ENCODE peak calls at places on chromosome 13, in seven cellular contexts. Z, G, Q, H, E, L and F are unnamed samples.

GRCh38 chr13:72763411-72763810 is 18.3 kb downstream of the DIS3 start:
- DNase-seq in G (no peak), Q (no peak), Z (no peak), H (no peak), L (no peak), E (no peak), F (no peak)

GRCh38 chr13:96809366-96810096 is 184.7 kb downstream of the OXGR1 start:
- DNase-seq in Q (no peak), H (no peak), G (no peak), L (no peak), E (no peak), Z (peak), F (no peak)

GRCh38 chr13:97003071-97003470 is 8.8 kb upstream of the OXGR1 start:
- DNase-seq in Q (no peak), Z (no peak), H (no peak), L (no peak), G (no peak), E (no peak), F (no peak)

GRCh38 chr13:30038884-30039283 is 188.5 kb upstream of the UBL3 start:
- DNase-seq in L (no peak), H (peak), Z (no peak), Q (peak), E (no peak), G (no peak), F (no peak)

GRCh38 chr13:65985632-65986031 is 1244.5 kb downstream of the PCDH9 start:
- DNase-seq in E (no peak), G (no peak), H (peak), Q (no peak), Z (no peak), L (no peak), F (no peak)

GRCh38 chr13:26485786-26486185 is 71.7 kb upstream of the WASF3 start:
- DNase-seq in Q (no peak), Z (no peak), H (peak), G (no peak), E (peak), L (no peak), F (no peak)

GRCh38 chr13:47859129-47859528 is 141.9 kb downstream of the SUCLA2 start:
- DNase-seq in G (no peak), Z (no peak), L (no peak), Q (no peak), H (no peak), E (no peak), F (no peak)

GRCh38 chr13:62706035-62706434 is 1290.4 kb upstream of the PCDH20 start:
- DNase-seq in L (no peak), G (no peak), E (no peak), Q (peak), Z (no peak), H (no peak), F (no peak)

GRCh38 chr13:40059540-40060232 is 404.2 kb downstream of the COG6 start:
- DNase-seq in H (no peak), G (no peak), Z (no peak), L (no peak), E (no peak), Q (no peak), F (no peak)

GRCh38 chr13:67299731-67300130 is 69.6 kb upstream of the PCDH9 start:
- DNase-seq in L (no peak), E (no peak), G (no peak), H (no peak), Z (no peak), Q (peak), F (no peak)

GRCh38 chr13:37369618-37370017 is 228.9 kb downstream of the POSTN start:
- DNase-seq in H (no peak), L (no peak), G (no peak), Q (peak), E (no peak), Z (no peak), F (no peak)

GRCh38 chr13:94660695-94661324 is 51.5 kb downstream of the SOX21 start:
- DNase-seq in G (peak), Z (no peak), L (no peak), Q (peak), E (no peak), H (no peak), F (no peak)

GRCh38 chr13:100361504-100361903 is 227.1 kb downstream of the GGACT start:
- DNase-seq in L (no peak), E (no peak), Q (peak), H (no peak), G (no peak), Z (no peak), F (no peak)

GRCh38 chr13:30410705-30411125 is 11.6 kb upstream of the UBE2L5 start:
- DNase-seq in E (no peak), L (no peak), Q (peak), H (no peak), G (no peak), Z (no peak), F (no peak)

GRCh38 chr13:75341025-75341424 is 140.9 kb downstream of the TBC1D4 start:
- DNase-seq in H (no peak), Q (no peak), L (no peak), Z (no peak), G (no peak), E (no peak), F (no peak)

GRCh38 chr13:51364404-51365008 is 25.0 kb downstream of the SERPINE3 start:
- DNase-seq in Q (peak), L (no peak), G (no peak), Z (no peak), H (no peak), E (no peak), F (no peak)

GRCh38 chr13:112771139-112771876 is 81.5 kb downstream of the ATP11A start:
- DNase-seq in E (no peak), L (no peak), H (no peak), Q (no peak), G (peak), Z (no peak), F (no peak)

GRCh38 chr13:27960362-27961226 is 8.5 kb downstream of the CDX2 start:
- DNase-seq in Q (no peak), L (no peak), E (no peak), H (peak), Z (peak), G (peak), F (no peak)

GRCh38 chr13:101727118-101727517 is 274.6 kb downstream of the ITGBL1 start:
- DNase-seq in Z (no peak), G (no peak), E (no peak), L (no peak), H (no peak), Q (no peak), F (no peak)

GRCh38 chr13:24661713-24662112 is 18.5 kb upstream of the ATP12A start:
- DNase-seq in E (no peak), Z (no peak), G (no peak), Q (no peak), L (no peak), H (no peak), F (no peak)

GRCh38 chr13:31274345-31274870 is 74.6 kb downstream of the B3GLCT start:
- DNase-seq in Z (no peak), L (no peak), E (no peak), G (no peak), H (no peak), Q (peak), F (no peak)

GRCh38 chr13:40664100-40665060 is 2.1 kb downstream of the FOXO1 start:
- DNase-seq in Z (peak), L (peak), H (peak), Q (no peak), E (peak), G (peak), F (peak)

GRCh38 chr13:47661076-47661475 is 340.0 kb downstream of the SUCLA2 start:
- DNase-seq in Z (no peak), L (no peak), E (no peak), H (no peak), Q (peak), G (no peak), F (no peak)

GRCh38 chr13:21117104-21117809 is 55.9 kb upstream of the LATS2 start:
- DNase-seq in G (no peak), H (no peak), E (no peak), L (no peak), Z (no peak), Q (no peak), F (no peak)

GRCh38 chr13:97142452-97142851 is 79.7 kb upstream of the MBNL2 start:
- DNase-seq in L (no peak), Q (no peak), E (no peak), G (peak), Z (no peak), H (peak), F (no peak)

GRCh38 chr13:30607908-30608307 is 9.8 kb upstream of the USPL1 start:
- DNase-seq in G (peak), Z (peak), E (no peak), H (no peak), L (peak), Q (no peak), F (peak)

GRCh38 chr13:96898212-96898611 is 96.1 kb downstream of the OXGR1 start:
- DNase-seq in L (no peak), Q (no peak), Z (no peak), H (no peak), E (no peak), G (no peak), F (no peak)

GRCh38 chr13:44815507-44816074 is 173.7 kb downstream of the NUFIP1 start:
- DNase-seq in G (peak), Z (no peak), L (no peak), E (peak), H (peak), Q (peak), F (no peak)

GRCh38 chr13:96091164-96091931 is 1.4 kb downstream of the HS6ST3 start:
- DNase-seq in Q (no peak), E (peak), L (no peak), G (no peak), H (peak), Z (peak), F (no peak)

GRCh38 chr13:110637747-110638146 is 22.4 kb downstream of the NAXD start:
- DNase-seq in L (no peak), H (peak), G (no peak), Q (no peak), E (no peak), Z (no peak), F (no peak)

GRCh38 chr13:99991806-99992242 is 10.2 kb downstream of the ZIC2 start:
- DNase-seq in G (no peak), L (no peak), H (no peak), E (no peak), Z (no peak), Q (no peak), F (no peak)

GRCh38 chr13:98782654-98783053 is 30.2 kb upstream of the SLC15A1 start:
- DNase-seq in E (no peak), G (no peak), Z (no peak), Q (no peak), L (no peak), H (no peak), F (no peak)

GRCh38 chr13:65964672-65965071 is 1265.5 kb downstream of the PCDH9 start:
- DNase-seq in Z (no peak), H (no peak), L (no peak), Q (no peak), E (no peak), G (no peak), F (no peak)

GRCh38 chr13:98643479-98643878 is 66.6 kb upstream of the STK24 start:
- DNase-seq in G (no peak), L (no peak), Q (no peak), Z (no peak), E (no peak), H (no peak), F (no peak)

GRCh38 chr13:68727165-68727564 is 1380.5 kb upstream of the ATXN8OS start:
- DNase-seq in H (no peak), Q (peak), L (no peak), Z (no peak), E (no peak), G (no peak), F (no peak)

GRCh38 chr13:99749627-99750026 is 221.9 kb downstream of the ZIC5 start:
- DNase-seq in H (peak), Q (no peak), L (no peak), E (no peak), Z (no peak), G (no peak), F (no peak)

GRCh38 chr13:73865027-73865426 is 269.2 kb downstream of the KLF12 start:
- DNase-seq in H (no peak), E (no peak), Z (no peak), G (no peak), L (no peak), Q (no peak), F (no peak)

GRCh38 chr13:29548722-29549446 is 46.6 kb downstream of the SLC7A1 start:
- DNase-seq in E (no peak), G (peak), Z (no peak), L (no peak), H (peak), Q (peak), F (no peak)

GRCh38 chr13:29543230-29544215 is 52.0 kb downstream of the SLC7A1 start:
- DNase-seq in L (no peak), Q (peak), H (peak), E (no peak), G (peak), Z (no peak), F (peak)

GRCh38 chr13:35720290-35720689 is 243.8 kb upstream of the MAB21L1 start:
- DNase-seq in G (no peak), Q (no peak), L (no peak), H (no peak), Z (no peak), E (no peak), F (no peak)

GRCh38 chr13:35723061-35723461 is 246.6 kb upstream of the MAB21L1 start:
- DNase-seq in Z (no peak), G (no peak), H (peak), L (no peak), E (peak), Q (peak), F (no peak)

GRCh38 chr13:35718084-35718483 is 241.6 kb upstream of the MAB21L1 start:
- DNase-seq in G (no peak), L (no peak), H (no peak), Q (no peak), E (no peak), Z (no peak), F (no peak)

GRCh38 chr13:35722438-35723060 is 246.1 kb upstream of the MAB21L1 start:
- DNase-seq in Z (no peak), Q (peak), G (no peak), H (peak), E (no peak), L (no peak), F (no peak)

DNA sequence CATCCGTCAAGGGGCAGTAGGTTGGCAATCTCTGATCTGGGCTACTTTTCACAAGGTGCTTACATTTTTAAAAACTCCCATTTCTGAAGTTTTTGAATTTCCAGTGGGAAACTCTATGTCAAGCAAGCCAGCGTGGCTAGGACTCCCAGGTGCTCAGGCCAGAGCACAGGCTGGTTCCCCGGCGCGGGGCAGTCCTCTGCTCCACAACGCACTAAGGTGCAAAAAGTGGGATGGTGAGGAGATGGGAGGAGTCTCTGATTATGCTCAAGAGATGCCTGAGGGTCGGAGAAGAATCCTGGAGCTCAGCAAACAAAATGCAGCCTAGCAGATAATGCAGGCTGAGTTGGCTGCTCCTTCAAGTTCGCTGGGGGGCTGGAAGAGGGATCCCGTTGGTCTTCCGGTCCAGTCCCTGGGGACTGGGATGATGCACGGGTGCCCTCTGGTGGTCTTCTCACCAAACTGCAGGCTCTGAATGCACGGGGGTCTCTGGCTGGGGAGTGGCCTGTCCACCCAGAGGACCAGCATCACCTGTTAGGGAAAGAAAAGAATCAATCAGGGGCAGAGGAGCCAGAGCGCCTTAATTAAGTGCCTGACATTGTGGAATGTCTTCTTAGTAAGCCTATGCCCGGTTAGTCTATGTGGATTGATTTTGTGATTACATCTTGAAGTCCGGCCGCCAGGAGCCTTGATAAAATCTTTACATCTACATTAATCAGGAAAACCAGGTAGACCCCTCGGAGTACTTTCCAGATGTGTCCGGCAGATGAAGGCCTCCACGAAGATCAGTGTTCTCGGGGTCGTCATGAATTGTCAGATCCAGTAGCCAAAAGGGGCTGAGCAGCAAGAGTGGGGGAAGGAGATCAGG is 244.4 kb upstream of the MAB21L1 start:
- DNase-seq in Q (peak), Z (peak), L (no peak), G (peak), E (no peak), H (peak), F (peak)
- H3K4me3 ChIP-seq in Q (no peak), Z (no peak), L (no peak), G (no peak), E (peak), H (no peak), F (no peak)

GRCh38 chr13:70104481-70104880 is 3.1 kb upstream of the ATXN8OS start:
- DNase-seq in E (no peak), Q (no peak), G (no peak), Z (no peak), L (no peak), H (no peak), F (no peak)
- H3K4me3 ChIP-seq in E (no peak), Q (no peak), G (no peak), Z (no peak), L (no peak), H (no peak), F (no peak)

DNA sequence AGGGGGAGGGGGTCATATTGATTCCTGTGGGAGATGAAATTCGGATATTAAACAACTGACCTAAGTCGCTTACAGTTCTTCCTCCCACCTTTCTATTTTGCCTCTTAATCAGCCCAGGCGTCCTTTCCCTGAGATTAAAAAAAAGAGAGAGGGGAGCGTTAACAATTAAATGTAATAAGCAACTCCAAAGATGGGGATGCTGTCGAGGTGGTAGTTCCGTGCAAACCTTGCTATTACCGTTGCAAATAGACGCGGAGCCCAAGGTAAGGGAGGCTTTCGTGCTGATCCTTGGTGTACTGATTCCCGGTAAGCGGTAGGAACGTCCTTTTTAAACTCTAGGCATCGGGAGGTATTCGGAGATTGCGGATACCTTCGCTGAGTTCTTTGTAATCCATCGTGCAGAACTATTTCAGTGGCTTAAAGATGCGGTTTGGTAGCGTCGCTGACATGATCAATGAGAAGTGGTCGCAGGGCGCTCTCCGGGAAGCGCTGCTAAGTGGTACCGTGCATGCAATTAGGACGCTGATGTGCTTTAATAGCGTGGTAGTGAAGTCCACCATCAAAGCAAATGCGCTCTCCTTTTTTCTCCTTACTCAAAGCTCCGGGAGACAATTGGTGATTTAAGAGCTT is 3.1 kb downstream of the SLITRK5 start:
- DNase-seq in Q (no peak), G (no peak), E (no peak), Z (no peak), H (peak), L (no peak), F (no peak)
- H3K4me3 ChIP-seq in Q (no peak), G (no peak), E (no peak), Z (peak), H (peak), L (no peak), F (no peak)

DNA sequence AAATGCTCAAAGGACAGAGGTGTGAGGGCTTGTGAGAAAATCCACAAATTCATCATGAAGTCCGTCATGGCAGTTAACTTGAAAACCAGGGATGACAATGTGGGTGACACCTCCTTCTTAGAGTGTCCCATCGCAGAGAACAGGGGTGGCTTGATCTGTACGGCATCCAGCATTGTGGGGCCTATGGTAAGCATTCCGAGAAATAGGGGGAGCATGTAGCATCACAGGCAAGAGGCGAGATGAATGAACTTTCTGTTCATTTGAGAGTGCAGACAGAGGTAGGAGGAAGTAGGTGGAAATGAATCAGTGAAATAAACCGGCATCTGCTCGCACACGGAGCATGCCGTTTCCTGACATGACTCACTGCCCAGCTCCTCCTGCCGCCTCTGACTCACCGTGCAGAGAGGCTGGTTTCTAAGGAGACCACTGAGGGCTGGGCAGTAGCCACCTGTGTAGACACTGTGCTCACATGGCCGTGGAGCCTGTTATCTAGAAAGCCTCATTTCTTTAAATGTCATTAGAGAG is 339.0 kb downstream of the RFC3 start:
- DNase-seq in H (peak), L (no peak), E (peak), Z (peak), G (peak), Q (peak), F (peak)
- H3K4me3 ChIP-seq in H (no peak), L (no peak), E (no peak), Z (no peak), G (no peak), Q (no peak), F (peak)

GRCh38 chr13:49351871-49352270 is 92.0 kb downstream of the CAB39L start:
- DNase-seq in Z (no peak), Q (peak), E (no peak), G (no peak), L (no peak), H (no peak), F (no peak)

GRCh38 chr13:49357694-49358093 is 86.2 kb downstream of the CAB39L start:
- DNase-seq in E (no peak), H (no peak), L (no peak), G (no peak), Z (no peak), Q (peak), F (no peak)

GRCh38 chr13:49353908-49354307 is 90.0 kb downstream of the CAB39L start:
- DNase-seq in L (no peak), H (no peak), G (no peak), Q (no peak), E (no peak), Z (no peak), F (no peak)

GRCh38 chr13:49354719-49355118 is 89.1 kb downstream of the CAB39L start:
- DNase-seq in L (no peak), Q (no peak), Z (no peak), G (no peak), H (no peak), E (no peak), F (no peak)

GRCh38 chr13:49356224-49356623 is 87.6 kb downstream of the CAB39L start:
- DNase-seq in E (no peak), L (no peak), Q (peak), H (no peak), G (no peak), Z (no peak), F (no peak)
- H3K4me3 ChIP-seq in E (no peak), L (no peak), Q (no peak), H (no peak), G (no peak), Z (no peak), F (no peak)

GRCh38 chr13:105342421-105342820 is 1193.0 kb downstream of the EFNB2 start:
- DNase-seq in L (no peak), H (no peak), G (no peak), E (no peak), Z (no peak), Q (peak), F (no peak)
- H3K4me3 ChIP-seq in L (no peak), H (no peak), G (no peak), E (no peak), Z (no peak), Q (no peak), F (no peak)

GRCh38 chr13:52405767-52406494 is at the start of gene THSD1:
- DNase-seq in H (peak), Q (peak), Z (peak), G (no peak), L (no peak), E (peak), F (no peak)
- H3K4me3 ChIP-seq in H (peak), Q (peak), Z (peak), G (no peak), L (peak), E (peak), F (peak)